ENCODE peak calls at places on chromosomes 1 and 21, in five cellular contexts. H is activated CD4-positive, alpha-beta T cell treated with anti-CD3 and anti-CD28 coated beads, Interleukin-2, amount 50 U/mL, for 24 hours; N is mesothelial cell of epicardium; M is AG04450; W is endothelial cell. S is an unnamed sample.

GRCh38 chr21:36610201-36610600 is 88.7 kb upstream of the SIM2 start:
- DNase-seq in M (no peak), H (no peak), N (no peak), W (no peak), S (no peak)

GRCh38 chr1:78830321-78830720 is 176.2 kb downstream of the ADGRL4 start:
- DNase-seq in N (no peak), W (no peak), M (no peak), H (no peak), S (peak; percentile 18)

GRCh38 chr1:194167956-194168355 is 981.5 kb upstream of the B3GALT2 start:
- DNase-seq in M (no peak), H (no peak), W (no peak), N (no peak), S (no peak)

GRCh38 chr1:34781844-34782391 is 904 bp downstream of the GJB3 start:
- DNase-seq in M (no peak), W (no peak), N (no peak), H (no peak), S (peak; percentile 58)

GRCh38 chr1:94063379-94063778 is 57.6 kb downstream of the ABCA4 start:
- DNase-seq in W (no peak), H (no peak), N (no peak), M (peak; percentile 30), S (peak; percentile 62)

GRCh38 chr1:152514715-152515453 is 602 bp downstream of the CRCT1 start:
- DNase-seq in W (no peak), H (no peak), N (no peak), M (no peak), S (no peak)

GRCh38 chr1:238115852-238116251 is 225.1 kb upstream of the ZP4 start:
- DNase-seq in W (no peak), M (no peak), N (no peak), H (no peak), S (peak; percentile 10)

GRCh38 chr1:21821385-21822019 is 9.4 kb downstream of the LDLRAD2 start:
- DNase-seq in W (no peak), M (no peak), H (no peak), N (no peak), S (no peak)

GRCh38 chr1:30879940-30880339 is 28.6 kb downstream of the SDC3 start:
- DNase-seq in M (no peak), N (no peak), W (no peak), H (no peak), S (peak; percentile 93)

GRCh38 chr1:58308206-58308605 is 238.3 kb downstream of the OMA1 start:
- DNase-seq in H (no peak), W (no peak), M (no peak), N (no peak), S (peak; percentile 53)

GRCh38 chr1:12170263-12170671 is 3.5 kb downstream of the TNFRSF1B start:
- DNase-seq in N (no peak), H (no peak), M (no peak), W (no peak), S (no peak)

GRCh38 chr1:41314781-41315481 is 46.3 kb upstream of the FOXO6 start:
- DNase-seq in H (no peak), N (no peak), M (peak; percentile 10), W (no peak), S (peak; percentile 39)

GRCh38 chr1:64675718-64676345 is 69.0 kb upstream of the RAVER2 start:
- DNase-seq in N (no peak), W (no peak), M (no peak), H (no peak), S (peak; percentile 51)

GRCh38 chr21:34626131-34626530 is 11.2 kb upstream of the RCAN1 start:
- DNase-seq in W (no peak), N (no peak), M (no peak), H (no peak), S (no peak)

GRCh38 chr1:201739492-201740085 is 89.4 kb upstream of the IPO9 start:
- DNase-seq in H (peak; percentile 34), N (no peak), M (no peak), W (peak; percentile 54), S (peak; percentile 90)

GRCh38 chr1:244050835-244051444 is at the start of gene ZBTB18:
- DNase-seq in N (no peak), W (no peak), H (no peak), M (peak; percentile 75), S (peak; percentile 52)

GRCh38 chr1:8077120-8077573 is 51.0 kb upstream of the ERRFI1 start:
- DNase-seq in W (no peak), N (no peak), H (no peak), M (no peak), S (no peak)

GRCh38 chr1:175317309-175317708 is 124.7 kb upstream of the KIAA0040 start:
- DNase-seq in W (peak; percentile 34), M (no peak), N (no peak), H (no peak), S (peak; percentile 69)

GRCh38 chr1:44019398-44020044 is 11.7 kb downstream of the SLC6A9 start:
- DNase-seq in N (no peak), M (no peak), W (no peak), H (no peak), S (no peak)

GRCh38 chr21:41011968-41012367 is 156.0 kb upstream of the BACE2 start:
- DNase-seq in M (no peak), W (no peak), H (no peak), N (no peak), S (no peak)

GRCh38 chr1:227273557-227273956 is 44.7 kb downstream of the CDC42BPA start:
- DNase-seq in N (no peak), M (no peak), W (peak; percentile 25), H (no peak), S (peak; percentile 85)

GRCh38 chr21:31491617-31492016 is 147.6 kb upstream of the TIAM1 start:
- DNase-seq in N (no peak), W (no peak), M (no peak), H (no peak), S (no peak)

GRCh38 chr1:201597551-201598230 is 58.8 kb downstream of the NAV1 start:
- DNase-seq in H (no peak), N (no peak), W (peak; percentile 69), M (no peak), S (no peak)

GRCh38 chr1:8551613-8552093 is 233.7 kb downstream of the SLC45A1 start:
- DNase-seq in N (no peak), W (no peak), M (no peak), H (no peak), S (no peak)

GRCh38 chr1:51861669-51862068 is 16.9 kb downstream of the NRDC start:
- DNase-seq in H (no peak), W (no peak), M (no peak), N (no peak), S (no peak)

GRCh38 chr1:23638786-23639241 is 52.8 kb upstream of the RPL11 start:
- DNase-seq in M (no peak), W (no peak), N (no peak), H (no peak), S (no peak)

GRCh38 chr21:29078884-29079765 is 5.7 kb upstream of the CCT8 start:
- DNase-seq in M (no peak), N (no peak), H (peak; percentile 30), W (no peak), S (no peak)

GRCh38 chr21:44093761-44094160 is 13.4 kb upstream of the PWP2 start:
- DNase-seq in W (no peak), M (no peak), H (no peak), N (no peak), S (no peak)

GRCh38 chr1:64861611-64862010 is 104.7 kb downstream of the JAK1 start:
- DNase-seq in W (peak; percentile 48), H (no peak), M (no peak), N (no peak), S (peak; percentile 86)

S was measured in GM23338.